ENCODE peak calls at places on chromosomes 7 and 10, in four cellular contexts. U is K562, S is GM12878, V is HL-60. J is an unnamed sample.

GRCh38 chr7:74275401-74275881 is 13.8 kb upstream of the CLIP2 start:
- DNase-seq in U (peak), S (no peak), V (no peak), J (no peak)

GRCh38 chr7:64881461-64882287 is 21.4 kb upstream of the ZNF273 start:
- DNase-seq in U (no peak), S (no peak), V (no peak), J (no peak)

GRCh38 chr7:33694006-33694405 is 211.3 kb upstream of the BMPER start:
- DNase-seq in U (no peak), S (no peak), V (no peak), J (no peak)

GRCh38 chr7:98870071-98870651 is 347 bp upstream of the TMEM130 start:
- DNase-seq in U (peak), S (peak), V (peak), J (peak)

GRCh38 chr7:152859781-152860191 is 100.2 kb downstream of the ACTR3B start:
- DNase-seq in U (peak), S (no peak), V (no peak), J (peak)

GRCh38 chr7:103605640-103606039 is 159.6 kb upstream of the SLC26A5 start:
- DNase-seq in U (no peak), S (no peak), V (no peak), J (no peak)

GRCh38 chr7:77238703-77239136 is 39.1 kb upstream of the FGL2 start:
- DNase-seq in U (no peak), S (no peak), V (peak), J (no peak)

GRCh38 chr7:105831824-105832535 is 44.4 kb downstream of the ATXN7L1 start:
- DNase-seq in U (no peak), S (no peak), V (no peak), J (no peak)

GRCh38 chr7:4173615-4174014 is 508.5 kb upstream of the FOXK1 start:
- DNase-seq in U (no peak), S (no peak), V (no peak), J (no peak)

GRCh38 chr7:151007469-151007898 is 16.7 kb downstream of the NOS3 start:
- DNase-seq in U (no peak), S (no peak), V (no peak), J (no peak)

GRCh38 chr10:2477154-2477553 is 590.2 kb upstream of the PFKP start:
- DNase-seq in U (no peak), S (no peak), V (no peak), J (no peak)

GRCh38 chr10:775245-776075 is 86.0 kb upstream of the DIP2C start:
- DNase-seq in U (no peak), S (no peak), V (no peak), J (no peak)

GRCh38 chr7:107505997-107506682 is 36.3 kb downstream of the GPR22 start:
- DNase-seq in U (no peak), S (no peak), V (no peak), J (no peak)

GRCh38 chr10:43255644-43256431 is 11.0 kb downstream of the RASGEF1A start:
- DNase-seq in U (peak), S (no peak), V (no peak), J (peak)

GRCh38 chr7:37833107-37833817 is 15.1 kb upstream of the NME8 start:
- DNase-seq in U (peak), S (no peak), V (no peak), J (no peak)

GRCh38 chr7:33854951-33855350 is 50.4 kb upstream of the BMPER start:
- DNase-seq in U (no peak), S (no peak), V (no peak), J (no peak)

GRCh38 chr10:79386637-79387465 is 39.6 kb downstream of the PPIF start:
- DNase-seq in U (no peak), S (no peak), V (no peak), J (peak)
- TF ChIP-seq SPI1 in U (no peak), S (no peak), V (no peak), J (no peak)

DNA sequence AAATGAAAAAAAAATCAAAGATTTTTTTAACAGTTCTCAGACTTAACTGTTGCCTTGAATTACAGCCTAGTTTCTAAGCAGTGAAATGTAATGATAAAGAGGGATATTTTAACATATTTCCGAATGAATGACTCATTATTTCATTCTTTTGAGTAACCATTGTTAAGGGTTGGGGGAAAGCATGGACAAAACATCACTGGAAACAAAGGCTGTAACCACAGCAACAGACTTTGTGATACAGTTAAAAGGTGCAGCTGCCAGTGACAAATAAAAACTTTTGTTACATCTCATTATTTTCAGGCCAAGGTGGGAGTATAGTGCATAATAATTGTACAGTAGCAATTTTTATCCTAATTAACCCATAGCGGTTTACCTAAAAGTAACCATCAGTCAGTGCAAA is 172.6 kb downstream of the LRRTM3 start:
- DNase-seq in U (no peak), S (no peak), V (no peak), J (no peak)
- TF ChIP-seq SPI1 in U (no peak), S (no peak), V (no peak), J (no peak)

GRCh38 chr7:140476698-140477261 is 2.5 kb downstream of the MKRN1 start:
- DNase-seq in U (peak), S (no peak), V (no peak), J (no peak)

GRCh38 chr7:140478361-140479061 is 794 bp downstream of the MKRN1 start:
- DNase-seq in U (no peak), S (no peak), V (peak), J (peak)

GRCh38 chr7:140479062-140479738 is at the start of gene MKRN1:
- DNase-seq in U (peak), S (peak), V (peak), J (peak)

GRCh38 chr7:140479739-140480084 is 407 bp upstream of the MKRN1 start:
- DNase-seq in U (no peak), S (no peak), V (no peak), J (peak)

DNA sequence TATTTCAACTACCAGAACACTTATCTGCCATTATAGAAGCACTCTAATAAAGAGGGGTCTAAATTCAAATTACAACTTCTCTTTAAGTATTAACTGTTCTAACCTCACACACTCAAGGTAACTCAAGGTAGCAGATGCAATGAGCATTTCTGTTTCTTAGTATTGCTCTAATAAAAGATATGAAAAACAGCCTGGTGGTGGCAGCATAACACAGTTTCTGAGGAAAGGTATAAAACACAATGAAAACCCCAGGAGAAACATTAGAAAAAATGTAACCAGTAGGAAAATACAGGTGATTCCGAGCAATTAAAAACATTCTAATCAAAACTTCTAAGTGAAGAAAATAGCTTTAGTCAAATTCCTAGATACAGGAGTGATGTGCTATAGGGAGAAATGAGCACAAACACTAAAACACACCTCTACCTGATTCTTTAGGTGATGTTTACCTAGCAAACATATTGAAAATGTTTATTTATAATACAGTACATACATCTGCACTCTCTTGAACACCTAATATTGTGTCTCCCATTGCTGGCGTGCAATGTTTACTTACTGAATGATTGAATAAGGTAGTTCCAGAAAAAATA is 3.5 kb downstream of the MKRN1 start:
- DNase-seq in U (peak), S (no peak), V (no peak), J (peak)
- TF ChIP-seq SPI1 in U (no peak), S (no peak), V (no peak), J (no peak)

DNA sequence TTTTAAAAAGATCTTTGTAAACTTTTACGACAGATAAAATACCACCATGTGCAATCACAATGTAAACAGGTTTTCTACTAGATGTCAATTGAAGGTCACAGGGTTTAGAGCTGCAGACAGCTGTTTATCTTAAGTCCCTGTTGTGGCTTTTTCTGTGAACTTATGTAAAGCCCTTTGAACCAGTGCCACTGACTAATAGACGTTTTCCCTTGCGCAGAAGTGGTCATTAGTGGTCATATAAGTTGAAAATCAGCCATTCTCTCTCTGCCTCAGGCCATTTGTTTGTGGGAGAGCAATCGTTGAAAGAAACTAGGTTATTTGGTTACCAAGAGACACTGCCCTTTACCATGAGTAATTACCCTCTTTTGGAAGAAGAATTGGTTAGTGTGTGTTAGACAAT is 23.9 kb downstream of the CACNB2 start:
- DNase-seq in U (no peak), S (no peak), V (no peak), J (no peak)
- TF ChIP-seq SPI1 in U (no peak), S (no peak), V (no peak), J (no peak)

DNA sequence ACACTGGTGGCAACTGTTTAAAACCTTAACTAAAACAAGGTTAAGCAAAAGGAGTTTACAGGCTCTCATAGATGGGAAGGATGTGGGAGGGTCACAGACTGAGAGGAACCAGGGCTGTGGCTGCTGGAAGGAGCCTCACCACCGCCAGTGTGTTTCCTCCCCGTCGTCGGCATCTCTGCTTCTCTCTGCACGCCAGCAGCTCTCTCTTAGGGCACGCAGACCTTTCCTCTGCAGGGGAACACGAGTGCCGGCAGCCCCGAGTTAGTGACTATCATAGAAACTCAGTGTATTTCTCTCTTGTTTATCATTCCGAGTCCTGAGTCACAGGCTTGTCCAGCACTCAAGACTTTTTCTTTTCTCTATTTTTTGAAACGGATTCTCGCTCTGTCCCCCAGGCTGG is 8.1 kb upstream of the SH2D4B start:
- DNase-seq in U (no peak), S (no peak), V (no peak), J (no peak)
- TF ChIP-seq SPI1 in U (no peak), S (no peak), V (peak), J (no peak)

GRCh38 chr10:130369645-130370381 is 233.6 kb downstream of the GLRX3 start:
- DNase-seq in U (no peak), S (no peak), V (no peak), J (no peak)

GRCh38 chr10:130372866-130373265 is 236.7 kb downstream of the GLRX3 start:
- DNase-seq in U (no peak), S (no peak), V (no peak), J (no peak)

GRCh38 chr10:130371156-130371555 is 235.0 kb downstream of the GLRX3 start:
- DNase-seq in U (no peak), S (no peak), V (no peak), J (no peak)

GRCh38 chr10:130372222-130372621 is 236.0 kb downstream of the GLRX3 start:
- DNase-seq in U (no peak), S (no peak), V (no peak), J (no peak)

DNA sequence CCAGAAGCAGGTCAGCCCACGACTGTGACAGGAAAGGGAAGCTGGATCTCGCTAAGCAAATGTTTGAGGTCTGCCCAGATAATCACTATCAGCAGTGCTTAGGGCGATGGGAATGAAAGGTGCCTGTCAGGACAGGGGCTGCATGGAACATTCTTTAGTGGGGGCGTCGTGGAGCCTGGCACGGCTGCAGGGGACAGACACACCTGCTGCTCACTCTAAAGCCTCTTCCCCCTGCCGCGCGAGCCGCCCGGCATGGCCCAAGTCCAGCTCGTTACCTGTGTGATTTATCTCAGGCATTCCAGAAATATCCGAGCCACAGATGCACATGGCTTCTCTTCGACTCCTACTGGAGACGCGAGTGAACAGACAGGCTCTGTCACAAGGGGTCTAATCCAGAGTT is 235.5 kb downstream of the GLRX3 start:
- DNase-seq in U (no peak), S (no peak), V (no peak), J (no peak)
- TF ChIP-seq SPI1 in U (no peak), S (no peak), V (no peak), J (no peak)

DNA sequence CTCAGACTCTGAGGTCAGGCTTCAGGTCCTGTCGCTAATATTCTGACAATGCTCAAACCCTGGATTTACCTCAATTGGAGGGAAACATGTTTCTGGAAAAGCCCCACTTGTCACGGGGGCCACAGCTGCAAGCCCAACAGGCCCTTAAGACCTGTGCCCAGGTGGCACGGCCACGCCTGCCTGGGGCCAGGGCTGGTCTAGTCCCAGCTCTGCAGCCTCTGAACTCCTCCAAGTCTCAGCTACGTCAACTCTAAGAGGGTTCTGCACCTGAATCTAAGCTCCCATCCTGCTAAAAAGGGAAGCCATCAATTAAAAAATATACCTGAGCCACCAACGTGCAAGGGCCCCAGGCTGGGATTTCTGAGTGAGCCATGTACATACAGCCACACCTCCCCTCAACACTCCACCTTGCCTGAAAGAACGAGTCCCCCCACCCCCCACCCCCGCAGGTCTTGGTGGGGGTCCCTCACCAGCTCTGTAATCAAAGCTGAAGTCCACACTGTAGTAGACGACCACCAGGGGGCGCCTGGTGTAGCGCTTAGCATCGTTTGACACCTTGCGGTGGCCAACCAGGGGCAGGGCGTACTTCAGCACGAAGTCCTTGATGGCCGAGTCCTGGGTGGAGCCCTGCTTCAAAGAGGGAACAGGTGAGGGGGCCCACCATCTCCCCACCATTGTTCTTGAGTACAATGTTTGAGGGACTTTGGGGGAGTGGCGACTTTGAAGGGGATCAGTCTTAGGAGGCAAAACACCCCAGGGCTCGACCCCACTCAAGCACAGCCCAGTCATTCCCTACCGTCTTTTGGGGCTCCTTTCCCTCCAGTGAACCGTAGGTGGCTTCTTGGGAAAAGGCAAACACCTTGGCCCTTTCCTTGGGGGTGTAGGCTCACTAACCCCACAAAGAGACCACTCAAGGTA is 22.6 kb downstream of the PDIA4 start:
- DNase-seq in U (peak), S (no peak), V (peak), J (peak)
- TF ChIP-seq SPI1 in U (no peak), S (no peak), V (no peak), J (no peak)

DNA sequence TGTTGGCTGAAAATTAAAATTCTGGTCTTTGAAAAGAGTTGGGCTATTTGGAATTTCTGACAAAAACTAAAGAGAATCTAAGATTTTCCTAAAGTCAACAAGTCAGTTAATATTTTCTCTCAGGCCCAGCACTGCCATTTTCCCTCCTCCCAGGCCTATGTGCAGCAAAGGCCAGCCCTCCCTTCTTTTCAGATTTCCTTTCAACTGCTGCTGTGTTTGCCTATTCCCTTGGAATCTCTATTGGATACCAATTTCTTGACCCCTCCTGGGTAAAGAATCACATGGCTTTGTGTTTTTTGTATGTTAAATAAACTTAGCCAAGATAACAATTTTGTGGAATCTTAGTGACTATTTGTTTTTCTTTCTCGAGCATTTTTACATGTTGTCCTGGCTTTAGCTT is 20.1 kb downstream of the MACC1 start:
- DNase-seq in U (no peak), S (no peak), V (no peak), J (no peak)
- TF ChIP-seq SPI1 in U (no peak), S (no peak), V (no peak), J (no peak)

DNA sequence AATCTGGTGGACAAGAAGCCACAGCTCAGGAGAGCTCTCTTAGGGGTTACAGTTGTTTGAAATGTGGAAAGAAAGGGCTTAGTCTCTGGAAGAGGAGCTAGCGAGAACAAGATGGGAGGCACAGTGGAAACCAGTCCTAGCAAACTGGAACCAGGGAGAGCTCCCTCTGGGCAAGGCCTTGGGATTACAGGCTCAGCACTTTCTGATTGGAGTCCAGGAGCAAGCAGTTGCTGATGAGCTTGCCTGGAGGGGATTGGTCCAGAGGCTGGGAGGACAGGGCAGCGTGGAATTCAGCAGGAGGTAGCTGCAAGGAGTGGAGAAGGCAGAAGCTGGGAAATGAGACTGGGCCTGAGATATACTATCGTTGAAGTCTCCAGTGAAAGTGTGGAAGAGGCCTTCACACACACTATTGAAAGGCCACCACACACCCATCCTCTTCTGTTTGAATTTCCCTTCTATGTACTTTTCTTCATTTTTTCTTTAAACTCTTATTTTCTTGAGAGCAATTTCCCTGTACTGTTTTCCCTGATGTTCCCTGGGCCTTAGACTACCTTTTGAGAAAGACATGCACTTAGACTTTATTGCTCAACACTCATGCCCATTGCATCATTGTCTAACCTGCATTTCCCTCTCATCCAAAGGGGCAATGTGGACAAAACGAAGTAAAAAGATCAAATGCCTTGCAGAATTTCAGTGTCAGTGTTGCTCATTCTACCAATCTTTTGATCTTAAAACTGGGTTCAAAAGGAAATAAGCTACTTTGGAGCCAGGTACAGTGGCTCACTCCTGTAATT is 57.8 kb upstream of the LANCL2 start:
- DNase-seq in U (no peak), S (no peak), V (peak), J (no peak)
- TF ChIP-seq SPI1 in U (no peak), S (no peak), V (no peak), J (no peak)

DNA sequence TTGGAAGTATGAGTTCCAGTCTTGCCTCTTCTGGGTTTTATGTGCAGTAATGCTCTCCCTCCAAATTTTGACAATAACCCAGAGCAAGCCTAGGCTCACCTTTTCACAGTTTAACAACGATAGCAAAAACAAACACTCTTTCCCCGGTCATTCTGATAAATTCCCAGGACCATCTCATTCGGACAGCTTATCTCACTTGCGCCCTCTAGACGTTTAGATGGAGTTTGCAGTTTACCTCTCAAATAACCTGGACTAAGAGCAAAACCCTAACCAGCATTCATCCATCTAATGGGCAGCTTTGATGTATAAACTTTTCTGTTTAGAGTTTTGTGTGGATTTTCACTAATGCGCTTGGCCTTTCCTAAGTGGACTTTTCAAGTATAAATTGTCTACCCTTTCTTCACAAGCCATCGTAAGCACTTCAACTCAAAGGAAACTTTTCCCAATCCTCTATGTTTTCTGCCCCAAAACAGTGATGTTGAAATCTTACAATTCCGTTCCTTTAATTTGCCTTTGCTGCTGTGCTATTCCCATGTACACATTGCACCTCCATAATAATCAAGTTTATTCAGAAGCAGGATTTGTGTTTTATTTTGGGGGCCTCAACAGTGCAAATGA is 114.9 kb downstream of the HDAC9 start:
- DNase-seq in U (no peak), S (no peak), V (no peak), J (no peak)
- TF ChIP-seq SPI1 in U (no peak), S (no peak), V (no peak), J (no peak)